ENCODE peak calls at places on chromosomes 16 and 17, in eight cellular contexts. Q is uterus, X is heart right ventricle, L is body of pancreas, C is breast epithelium, S is left ventricle myocardium inferior, M is OCI-LY7, A is hepatocyte. T is an unnamed sample.

GRCh38 chr16:21574372-21574771 is 25.0 kb upstream of the METTL9 start:
- DNase-seq in X (no peak), C (peak; percentile 43), M (no peak), S (no peak), A (no peak), Q (no peak), L (no peak), T (no peak)

GRCh38 chr17:56141046-56141839 is 12.0 kb upstream of the ANKFN1 start:
- DNase-seq in S (no peak), Q (no peak), C (no peak), M (no peak), A (no peak), L (no peak), X (no peak), T (peak; percentile 73)

GRCh38 chr16:24070851-24071250 is 185.3 kb upstream of the CACNG3 start:
- DNase-seq in M (peak; percentile 83), X (no peak), L (peak; percentile 23), C (no peak), S (no peak), A (peak; percentile 60), Q (no peak), T (no peak)

GRCh38 chr16:88468289-88469129 is 15.4 kb downstream of the ZFPM1 start:
- DNase-seq in L (no peak), X (no peak), M (peak; percentile 41), Q (no peak), A (no peak), S (no peak), C (no peak), T (no peak)

GRCh38 chr17:8100149-8100548 is 12.6 kb upstream of the ALOX12B start:
- DNase-seq in A (no peak), Q (no peak), X (no peak), L (no peak), C (no peak), M (peak; percentile 27), S (no peak), T (no peak)

GRCh38 chr17:7238418-7239090 is 703 bp downstream of the PHF23 start:
- DNase-seq in M (peak; percentile 48), L (no peak), A (peak; percentile 61), S (no peak), Q (no peak), C (no peak), X (peak; percentile 34), T (no peak)

GRCh38 chr16:86428729-86429472 is 81.4 kb upstream of the FOXF1 start:
- DNase-seq in Q (no peak), L (no peak), X (no peak), S (peak; percentile 26), M (no peak), C (no peak), A (no peak), T (no peak)

GRCh38 chr16:83878838-83879237 is 20.1 kb upstream of the MLYCD start:
- DNase-seq in M (peak; percentile 24), L (no peak), A (peak; percentile 61), X (no peak), Q (no peak), S (no peak), C (no peak), T (peak; percentile 56)

GRCh38 chr17:31072186-31072585 is 22.6 kb upstream of the NF1 start:
- DNase-seq in M (no peak), L (no peak), X (no peak), Q (no peak), C (no peak), A (peak; percentile 49), S (no peak), T (no peak)

GRCh38 chr16:58658796-58659211 is 25.8 kb downstream of the SLC38A7 start:
- DNase-seq in L (no peak), M (no peak), X (no peak), C (no peak), S (no peak), Q (no peak), A (no peak), T (no peak)

GRCh38 chr17:79042421-79043190 is 18.6 kb downstream of the C1QTNF1 start:
- DNase-seq in Q (peak; percentile 62), M (peak; percentile 63), X (peak; percentile 73), L (peak; percentile 80), A (no peak), S (peak; percentile 69), C (peak; percentile 87), T (peak; percentile 12)

GRCh38 chr17:76918811-76919210 is 50.6 kb downstream of the MGAT5B start:
- DNase-seq in S (no peak), A (no peak), X (no peak), Q (no peak), C (no peak), L (no peak), M (no peak), T (no peak)

GRCh38 chr17:81209141-81209540 is 13.6 kb downstream of the CEP131 start:
- DNase-seq in C (no peak), M (no peak), L (no peak), S (no peak), Q (no peak), A (no peak), X (no peak), T (no peak)

GRCh38 chr16:1533443-1533951 is at the start of gene TMEM204:
- DNase-seq in C (no peak), X (peak; percentile 85), A (no peak), M (no peak), Q (peak; percentile 81), S (peak; percentile 86), L (peak; percentile 34), T (peak; percentile 54)

GRCh38 chr16:69351309-69352027 is at the start of gene TMED6:
- DNase-seq in X (no peak), M (no peak), L (peak; percentile 82), Q (no peak), C (no peak), S (no peak), A (peak; percentile 78), T (no peak)

GRCh38 chr17:41631025-41631889 is 6.9 kb upstream of the KRT17 start:
- DNase-seq in S (no peak), A (no peak), L (no peak), M (no peak), C (no peak), Q (no peak), X (no peak), T (no peak)

GRCh38 chr16:12387311-12387710 is 410.8 kb downstream of the SNX29 start:
- DNase-seq in S (no peak), Q (no peak), X (no peak), A (no peak), C (no peak), M (no peak), L (no peak), T (no peak)

GRCh38 chr17:34613064-34614019 is 34.0 kb downstream of the TMEM132E start:
- DNase-seq in S (no peak), X (no peak), Q (peak; percentile 18), L (no peak), M (no peak), C (no peak), A (peak; percentile 44), T (no peak)

GRCh38 chr16:81633147-81633619 is 145.9 kb upstream of the PLCG2 start:
- DNase-seq in M (no peak), Q (no peak), A (no peak), X (no peak), L (no peak), C (no peak), S (no peak), T (no peak)

GRCh38 chr16:24088011-24088410 is 168.1 kb upstream of the CACNG3 start:
- DNase-seq in M (no peak), L (no peak), S (no peak), A (no peak), C (no peak), Q (no peak), X (no peak), T (no peak)

GRCh38 chr17:12693640-12694039 is 27.9 kb downstream of the MYOCD start:
- DNase-seq in X (no peak), A (no peak), L (no peak), M (no peak), Q (no peak), S (no peak), C (no peak), T (no peak)

GRCh38 chr17:7825206-7825980 is 8.6 kb upstream of the KDM6B start:
- DNase-seq in S (no peak), X (no peak), A (peak; percentile 30), C (no peak), L (no peak), M (no peak), Q (no peak), T (no peak)

GRCh38 chr16:11171757-11172299 is 84.2 kb downstream of the SOCS1 start:
- DNase-seq in L (no peak), M (no peak), A (no peak), X (no peak), S (no peak), Q (no peak), C (no peak), T (no peak)

GRCh38 chr16:66275795-66276428 is 90.6 kb upstream of the CDH5 start:
- DNase-seq in L (peak; percentile 54), S (no peak), A (peak; percentile 63), M (peak; percentile 23), X (no peak), Q (no peak), C (no peak), T (peak; percentile 77)
- H3K4me3 ChIP-seq in L (no peak overlapping the region), S (no peak overlapping the region), A (no peak overlapping the region), M (no peak overlapping the region), X (no peak overlapping the region), Q (no peak overlapping the region), C (no peak overlapping the region), T (no peak overlapping the region)

GRCh38 chr16:85319208-85319983 is 207.1 kb upstream of the CIBAR2 start:
- DNase-seq in A (no peak), S (no peak), X (no peak), Q (no peak), C (no peak), M (no peak), L (no peak), T (no peak)
- TF ChIP-seq CTCF in A (no peak), S (no peak), X (no peak), Q (no peak), C (no peak), M (no peak), L (no peak), T (no peak)

GRCh38 chr16:57537596-57538234 is 1.3 kb upstream of the CCDC102A start:
- DNase-seq in C (peak; percentile 19), A (no peak), M (peak; percentile 58), Q (no peak), S (no peak), L (peak; percentile 8), X (no peak), T (no peak)
- H3K4me3 ChIP-seq in C (peak overlapping the region; percentile 93), A (no peak overlapping the region), M (peak overlapping the region; percentile 74), Q (no peak overlapping the region), S (peak overlapping the region; percentile 94), L (no peak overlapping the region), X (no peak overlapping the region), T (no peak overlapping the region)

DNA sequence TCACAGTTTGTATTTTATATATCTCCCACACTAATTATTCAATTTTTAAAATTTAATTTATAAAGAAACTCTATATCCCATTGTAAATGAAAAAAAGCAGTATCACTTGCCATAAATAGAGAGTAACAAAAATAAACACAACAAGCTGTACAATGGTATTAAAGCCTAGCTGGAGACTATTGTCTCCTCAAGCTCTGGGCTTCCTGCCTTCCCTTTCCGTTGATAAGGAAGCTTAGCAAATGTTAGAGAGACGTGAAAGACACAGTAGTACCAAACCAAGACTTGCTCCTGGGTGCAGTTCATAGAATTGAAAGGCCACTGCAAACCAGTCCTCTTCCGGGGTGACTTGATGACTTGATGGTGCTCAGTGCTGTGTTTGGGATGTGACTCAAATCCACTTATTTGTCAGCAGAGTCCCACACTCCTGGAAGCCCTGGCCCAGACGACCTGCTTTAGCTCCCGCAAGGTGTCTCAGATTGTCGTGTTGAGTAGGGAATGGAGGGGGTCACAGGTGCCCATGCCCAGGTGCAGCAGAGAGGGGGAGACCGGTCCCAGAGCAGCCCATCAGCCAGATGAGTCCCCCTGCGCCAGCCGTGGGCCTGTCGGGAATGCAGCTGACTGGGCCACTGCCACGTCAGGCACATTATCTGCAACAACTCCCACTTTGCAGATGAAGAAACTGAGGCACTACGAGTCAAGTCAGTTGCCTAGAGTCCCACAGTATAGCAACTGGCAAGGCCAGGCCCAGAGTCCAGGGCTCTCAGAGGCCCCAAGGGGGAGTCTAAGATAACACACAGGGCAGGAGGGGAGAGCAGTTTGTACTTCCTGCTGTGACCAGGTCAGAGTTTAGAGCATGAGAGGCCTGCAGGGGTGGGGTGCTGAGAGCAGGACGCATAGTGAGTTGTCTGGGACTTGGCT is 40.5 kb downstream of the PSME3IP1 start:
- DNase-seq in A (no peak), Q (no peak), L (no peak), C (no peak), S (no peak), M (no peak), X (no peak), T (no peak)
- TF ChIP-seq CTCF in A (no peak), Q (no peak), L (no peak), C (no peak), S (no peak), M (no peak), X (no peak), T (no peak)

T was measured in astrocyte of the spinal cord.